ENCODE peak calls at places on chromosomes 16 and 17, in ten cellular contexts. F is cardiac muscle cell, P is lower lobe of right lung, J is fibroblast of lung, R is transverse colon, G is A549, Q is psoas muscle, L is adrenal gland, M is prostate gland, W is endothelial cell of umbilical vein. B is an unnamed sample. For H3K9me3, the result is how much of the 10 kb centered on the place peaks cover.

GRCh38 chr16:66931665-66932064 is 2.5 kb downstream of the CIAO2B start:
- DNase-seq in L (no peak), F (no peak), P (no peak), M (no peak), R (no peak), G (no peak), Q (no peak), J (no peak), W (no peak), B (no peak)

GRCh38 chr17:16328997-16329396 is 24.3 kb downstream of the CENPV start:
- DNase-seq in J (no peak), F (no peak), M (no peak), L (no peak), W (peak), R (no peak), P (no peak), Q (no peak), G (peak), B (no peak)

GRCh38 chr17:58310511-58311428 is 17.8 kb downstream of the TSPOAP1 start:
- DNase-seq in G (no peak), L (no peak), P (no peak), Q (no peak), R (no peak), J (no peak), W (no peak), F (no peak), M (no peak), B (no peak)

GRCh38 chr17:43998552-43998951 is 5.9 kb upstream of the NAGS start:
- DNase-seq in J (peak), M (no peak), W (no peak), P (peak), F (no peak), L (no peak), R (no peak), G (no peak), Q (no peak), B (no peak)

GRCh38 chr16:30779596-30779995 is 7.4 kb downstream of the ZNF629 start:
- DNase-seq in W (no peak), L (no peak), F (no peak), G (no peak), J (no peak), Q (no peak), M (no peak), R (no peak), P (no peak), B (no peak)

GRCh38 chr16:78284957-78285434 is 185.5 kb downstream of the WWOX start:
- DNase-seq in P (no peak), R (no peak), G (no peak), Q (no peak), M (no peak), J (peak), L (no peak), W (no peak), F (no peak), B (no peak)

GRCh38 chr17:58330997-58331814 is 2.6 kb upstream of the TSPOAP1 start:
- DNase-seq in F (no peak), R (peak), J (no peak), G (no peak), M (no peak), W (no peak), Q (no peak), P (peak), L (no peak), B (peak)

GRCh38 chr17:72053069-72053846 is 67.6 kb upstream of the SOX9 start:
- DNase-seq in J (no peak), M (no peak), Q (no peak), L (no peak), G (no peak), P (no peak), R (no peak), W (no peak), F (no peak), B (peak)

GRCh38 chr16:89256651-89257254 is 39.2 kb downstream of the ZNF778 start:
- DNase-seq in M (peak), R (peak), Q (peak), J (peak), P (peak), W (peak), L (peak), G (peak), F (peak), B (peak)

GRCh38 chr17:48270896-48271295 is 159.1 kb downstream of the SKAP1 start:
- DNase-seq in F (no peak), P (no peak), R (no peak), G (no peak), W (no peak), L (no peak), M (no peak), Q (no peak), J (no peak), B (no peak)

GRCh38 chr17:30263552-30264333 is 28.0 kb downstream of the BLMH start:
- DNase-seq in F (peak), J (no peak), P (no peak), R (no peak), W (peak), G (no peak), M (no peak), Q (no peak), L (no peak), B (no peak)

GRCh38 chr17:80346498-80347275 is 68.3 kb upstream of the ENDOV start:
- DNase-seq in F (no peak), Q (peak), R (no peak), J (no peak), L (no peak), W (no peak), G (no peak), P (no peak), M (no peak), B (no peak)

GRCh38 chr17:55654821-55655220 is 67.8 kb downstream of the TMEM100 start:
- DNase-seq in G (no peak), F (no peak), R (no peak), Q (no peak), J (peak), P (no peak), L (no peak), W (peak), M (no peak), B (no peak)

GRCh38 chr17:55652825-55653224 is 69.8 kb downstream of the TMEM100 start:
- DNase-seq in F (no peak), J (no peak), Q (no peak), P (no peak), W (no peak), R (no peak), L (no peak), M (no peak), G (no peak), B (no peak)

GRCh38 chr17:55649935-55650597 is 72.6 kb downstream of the TMEM100 start:
- DNase-seq in Q (no peak), P (no peak), R (no peak), G (no peak), M (no peak), F (no peak), L (no peak), J (no peak), W (no peak), B (no peak)

GRCh38 chr17:55654015-55654414 is 68.6 kb downstream of the TMEM100 start:
- DNase-seq in M (no peak), F (peak), L (no peak), J (no peak), P (no peak), G (no peak), W (no peak), Q (no peak), R (no peak), B (no peak)

DNA sequence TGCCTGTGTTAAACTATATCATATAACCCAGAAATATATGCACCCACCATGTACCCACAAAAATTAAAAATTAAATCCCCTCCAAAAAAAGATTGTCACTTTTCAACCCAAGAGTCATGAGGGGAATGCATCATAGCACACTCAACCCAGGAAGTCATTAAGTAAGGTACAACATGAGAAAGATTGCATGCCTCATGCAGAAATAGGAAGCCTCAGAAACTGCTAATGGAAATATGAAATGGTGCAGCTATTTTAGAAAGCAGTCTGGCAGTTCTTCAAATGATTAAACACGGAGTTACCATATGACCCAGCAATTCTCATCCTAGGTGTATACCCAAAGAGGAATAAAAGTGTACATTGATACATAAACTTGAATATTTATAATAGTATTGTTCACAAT is 70.5 kb downstream of the TMEM100 start:
- DNase-seq in J (no peak), G (no peak), L (no peak), P (no peak), F (no peak), M (no peak), R (no peak), W (no peak), Q (no peak), B (no peak)
- H3K27ac ChIP-seq in J (no peak), G (no peak), L (no peak), P (no peak), F (no peak), M (no peak), R (no peak), W (no peak), Q (no peak), B (no peak)

GRCh38 chr16:49720225-49720624 is 135.7 kb downstream of the ZNF423 start:
- DNase-seq in G (no peak), J (no peak), L (no peak), F (no peak), R (no peak), M (no peak), Q (no peak), W (no peak), P (no peak), B (no peak)

GRCh38 chr16:49712567-49712966 is 143.3 kb downstream of the ZNF423 start:
- DNase-seq in W (no peak), M (no peak), J (no peak), R (no peak), L (no peak), P (no peak), F (no peak), G (no peak), Q (no peak), B (no peak)

GRCh38 chr16:49713770-49714169 is 142.1 kb downstream of the ZNF423 start:
- DNase-seq in W (no peak), J (no peak), L (no peak), G (no peak), M (no peak), F (no peak), Q (no peak), R (no peak), P (no peak), B (peak)

GRCh38 chr16:49717693-49718092 is 138.2 kb downstream of the ZNF423 start:
- DNase-seq in F (no peak), M (no peak), W (no peak), P (no peak), L (no peak), R (no peak), G (no peak), J (no peak), Q (no peak), B (no peak)

DNA sequence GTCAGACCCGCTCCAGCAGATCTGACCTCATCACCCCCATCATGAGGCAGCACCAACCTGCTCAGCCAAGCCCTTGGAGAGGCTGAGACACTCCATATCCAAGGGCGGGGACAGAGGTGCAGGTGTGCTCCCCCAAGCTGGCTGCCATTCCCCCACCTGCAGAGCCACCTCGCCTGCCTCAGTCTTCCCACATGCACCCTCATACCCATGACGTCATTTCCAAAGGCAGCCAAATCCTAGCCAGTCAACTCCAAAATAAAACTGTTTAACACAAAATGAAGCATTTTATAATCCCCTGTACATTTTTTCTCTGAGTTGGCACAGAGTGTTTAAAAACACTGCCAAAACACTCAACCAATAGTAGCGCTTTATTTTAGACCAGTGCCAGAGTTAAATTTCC is 139.6 kb downstream of the ZNF423 start:
- DNase-seq in J (no peak), L (no peak), G (no peak), P (no peak), M (no peak), Q (no peak), F (no peak), W (no peak), R (no peak), B (no peak)
- H3K9me3 ChIP-seq in J (under half), L (under half), G (under half), P (under half), M (under half), Q (under half), F (under half), W (under half), R (under half), B (under half)

GRCh38 chr16:75112281-75113045 is 4.1 kb downstream of the LDHD start:
- DNase-seq in W (no peak), M (no peak), G (no peak), Q (peak), P (no peak), F (no peak), R (no peak), L (no peak), J (no peak), B (no peak)

GRCh38 chr16:75109732-75110243 is 6.8 kb downstream of the LDHD start:
- DNase-seq in M (no peak), F (no peak), G (no peak), L (peak), R (peak), P (no peak), W (no peak), Q (peak), J (no peak), B (peak)

GRCh38 chr16:75108792-75109731 is 7.5 kb downstream of the LDHD start:
- DNase-seq in Q (peak), L (peak), M (peak), J (peak), P (peak), R (peak), W (no peak), F (no peak), G (peak), B (peak)

GRCh38 chr16:75111514-75112280 is 4.9 kb downstream of the LDHD start:
- DNase-seq in M (no peak), F (no peak), P (peak), L (peak), Q (peak), G (no peak), W (peak), J (no peak), R (no peak), B (no peak)

DNA sequence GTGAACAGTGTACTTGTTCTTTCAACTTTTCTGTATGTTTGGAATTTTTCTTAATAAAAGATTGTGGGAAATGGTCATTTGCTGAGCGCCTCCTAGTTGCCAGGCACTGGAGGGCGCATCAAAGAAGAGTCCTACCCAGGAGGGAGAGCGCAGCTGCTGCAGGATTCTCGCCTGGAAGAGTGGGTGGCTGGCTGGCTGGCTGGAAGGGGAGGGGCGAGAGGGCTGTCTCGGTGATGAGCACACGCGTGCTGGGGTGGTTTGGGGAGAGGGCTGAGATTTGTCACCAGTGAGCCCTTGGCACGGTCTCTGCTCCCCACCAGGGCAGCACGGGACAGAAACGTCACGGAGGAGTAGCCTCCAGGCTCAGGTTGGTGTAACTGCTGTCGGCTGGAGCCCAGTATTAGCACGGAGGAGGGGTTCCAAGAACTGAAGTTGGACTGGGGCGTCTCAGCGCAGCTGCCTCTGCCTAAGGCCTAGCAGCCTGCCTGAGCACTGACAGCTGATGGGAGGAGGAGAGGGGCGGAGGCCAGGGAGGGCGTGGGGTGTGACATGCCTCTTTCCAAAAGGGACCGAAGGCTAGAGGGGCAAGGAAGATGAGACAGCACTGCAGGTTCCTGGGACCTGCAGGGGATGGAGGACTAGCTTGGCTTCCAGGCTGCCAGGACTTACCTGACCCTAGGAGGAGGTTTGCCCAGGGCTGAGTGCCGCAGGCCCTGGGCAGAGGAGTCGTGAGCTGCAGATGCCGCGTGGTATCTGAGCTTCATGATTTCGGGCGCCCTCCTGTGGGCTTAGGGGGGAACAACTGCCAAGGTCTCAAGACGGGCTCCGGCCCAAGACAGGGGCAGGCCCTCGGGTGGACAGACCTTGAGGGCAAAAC is 5.7 kb downstream of the LDHD start:
- DNase-seq in R (peak), G (peak), J (peak), Q (peak), F (peak), L (peak), P (peak), M (peak), W (peak), B (peak)
- H3K27ac ChIP-seq in R (peak), G (peak), J (peak), Q (peak), F (peak), L (peak), P (peak), M (peak), W (no peak), B (peak)

GRCh38 chr16:15985144-15985543 is 35.7 kb downstream of the ABCC1 start:
- DNase-seq in G (no peak), F (no peak), J (no peak), R (no peak), P (no peak), M (no peak), L (no peak), W (no peak), Q (peak), B (no peak)

GRCh38 chr16:15979801-15980200 is 30.4 kb downstream of the ABCC1 start:
- DNase-seq in J (no peak), F (no peak), Q (no peak), P (no peak), R (no peak), W (no peak), M (no peak), G (no peak), L (no peak), B (no peak)

GRCh38 chr16:15983898-15984297 is 34.5 kb downstream of the ABCC1 start:
- DNase-seq in P (no peak), W (peak), G (no peak), Q (peak), M (no peak), R (no peak), J (peak), F (no peak), L (no peak), B (peak)

GRCh38 chr16:15980329-15980728 is 30.9 kb downstream of the ABCC1 start:
- DNase-seq in W (no peak), P (no peak), G (no peak), J (no peak), M (no peak), F (no peak), R (no peak), L (no peak), Q (no peak), B (no peak)

GRCh38 chr16:15981382-15981781 is 32.0 kb downstream of the ABCC1 start:
- DNase-seq in R (no peak), W (no peak), G (no peak), F (no peak), Q (peak), P (no peak), L (no peak), M (no peak), J (no peak), B (no peak)
- H3K9me3 ChIP-seq in R (under half), W (under half), G (under half), F (under half), Q (under half), P (under half), L (under half), M (under half), J (under half), B (under half)

GRCh38 chr17:8402921-8403536 is 5.4 kb upstream of the RNF222 start:
- DNase-seq in G (no peak), L (no peak), F (no peak), J (no peak), R (no peak), W (peak), Q (no peak), M (no peak), P (no peak), B (no peak)

GRCh38 chr17:8393470-8394231 is 4.0 kb downstream of the RNF222 start:
- DNase-seq in P (no peak), L (no peak), M (no peak), W (no peak), G (no peak), F (no peak), R (peak), J (no peak), Q (no peak), B (no peak)

GRCh38 chr17:8401107-8401506 is 3.5 kb upstream of the RNF222 start:
- DNase-seq in Q (no peak), J (no peak), G (no peak), M (no peak), R (no peak), P (no peak), L (no peak), F (no peak), W (no peak), B (no peak)

GRCh38 chr17:8397636-8398035 is at the start of gene RNF222:
- DNase-seq in J (no peak), R (no peak), G (no peak), M (no peak), W (no peak), F (no peak), Q (no peak), L (no peak), P (no peak), B (no peak)

GRCh38 chr17:8398980-8399379 is 1.4 kb upstream of the RNF222 start:
- DNase-seq in M (no peak), W (no peak), G (no peak), J (no peak), R (no peak), L (no peak), F (no peak), P (no peak), Q (no peak), B (no peak)
- H3K27ac ChIP-seq in M (no peak), W (no peak), G (no peak), J (no peak), R (no peak), L (no peak), F (no peak), P (no peak), Q (no peak), B (no peak)

B was measured in right cardiac atrium.